ENCODE peak calls at places on chromosomes 16 and 17, in nine cellular contexts. A is left ventricle myocardium superior; M is renal cortical epithelial cell; B is iris pigment epithelial cell; P is NCI-H187 treated with DMSO at 0.1 percent for 48 hours; J is T-helper 17 cell; C is NCI-H1048; Q is stimulated activated CD4-positive, alpha-beta T cell treated with anti-CD3 and anti-CD28 coated beads, TNF-alpha, amount 100 ng/mL, for 48 hours; K is T-helper 1 cell. G is an unnamed sample.

GRCh38 chr16:78289368-78289767 is 189.9 kb downstream of the WWOX start:
- DNase-seq in P (no peak), B (no peak), C (no peak), K (no peak), Q (no peak), A (no peak), J (no peak), M (peak; percentile 82), G (no peak)

GRCh38 chr17:58632324-58633314 is 59.2 kb downstream of the TEX14 start:
- DNase-seq in B (no peak), K (no peak), Q (no peak), C (no peak), P (no peak), M (no peak), A (no peak), J (no peak), G (no peak)

GRCh38 chr17:74433421-74434121 is 1.7 kb downstream of the GPRC5C start:
- DNase-seq in J (no peak), A (peak; percentile 29), C (no peak), M (peak; percentile 56), Q (no peak), B (no peak), P (no peak), K (no peak), G (no peak)

GRCh38 chr16:65751622-65752598 is 614.6 kb upstream of the CDH5 start:
- DNase-seq in J (no peak), P (no peak), K (no peak), C (no peak), Q (no peak), A (no peak), M (no peak), B (no peak), G (no peak)

GRCh38 chr16:15032547-15033308 is 23.1 kb downstream of the NTAN1 start:
- DNase-seq in A (no peak), P (no peak), K (no peak), J (no peak), Q (no peak), C (no peak), M (peak; percentile 58), B (peak; percentile 58), G (no peak)

GRCh38 chr17:17750881-17751280 is 69.6 kb downstream of the RAI1 start:
- DNase-seq in M (no peak), Q (no peak), K (no peak), C (no peak), A (no peak), P (no peak), B (no peak), J (no peak), G (no peak)

GRCh38 chr16:9102379-9102778 is 10.9 kb downstream of the HAPSTR1 start:
- DNase-seq in P (no peak), Q (no peak), A (no peak), J (no peak), K (no peak), C (no peak), M (peak; percentile 74), B (peak; percentile 95), G (peak; percentile 73)

GRCh38 chr17:15249487-15249886 is 15.6 kb downstream of the PMP22 start:
- DNase-seq in K (no peak), B (no peak), P (no peak), A (no peak), Q (no peak), J (no peak), M (no peak), C (no peak), G (no peak)

GRCh38 chr16:56113223-56113622 is 78.1 kb upstream of the GNAO1 start:
- DNase-seq in A (peak; percentile 53), J (no peak), M (no peak), Q (no peak), K (no peak), B (no peak), P (no peak), C (no peak), G (no peak)

G was measured in RKO.